ENCODE peak calls at places on chromosomes 11 and 22, in five cellular contexts. U is transverse colon, H is adrenal gland, D is HCT116, B is IMR-90. I is an unnamed sample.
A peak's percentile ranks its signal among the peaks of the same experiment; 100 is the strongest.

GRCh38 chr22:26835929-26836528 is 178.6 kb downstream of the MIAT start:
- DNase-seq in B (peak; percentile 23), U (peak; percentile 44), D (peak; percentile 33), H (peak; percentile 67), I (peak; percentile 47)

GRCh38 chr11:20250644-20251247 is 90.5 kb upstream of the DBX1 start:
- DNase-seq in U (no peak), H (peak; percentile 27), B (no peak), D (no peak), I (no peak)

GRCh38 chr11:76140912-76141574 is 65.3 kb downstream of the WNT11 start:
- DNase-seq in U (no peak), H (no peak), B (no peak), D (no peak), I (no peak)

GRCh38 chr11:5364214-5364613 is 12.9 kb downstream of the OR51B6 start:
- DNase-seq in H (no peak), B (peak; percentile 96), U (no peak), D (no peak), I (no peak)

GRCh38 chr11:75066061-75066460 is 30.6 kb downstream of the OR2AT4 start:
- DNase-seq in U (no peak), B (peak; percentile 38), D (no peak), H (no peak), I (no peak)

GRCh38 chr11:73219396-73220285 is 1.6 kb downstream of the P2RY2 start:
- DNase-seq in U (no peak), B (no peak), D (no peak), H (no peak), I (no peak)

GRCh38 chr11:13105237-13105844 is 96.2 kb downstream of the RASSF10 start:
- DNase-seq in B (no peak), U (peak; percentile 22), H (peak; percentile 25), D (no peak), I (peak; percentile 91)

GRCh38 chr11:120381401-120381800 is 45.2 kb downstream of the ARHGEF12 start:
- DNase-seq in U (no peak), B (no peak), D (no peak), H (no peak), I (no peak)

GRCh38 chr22:23375031-23375827 is 194.9 kb downstream of the BCR start:
- DNase-seq in H (no peak), B (no peak), U (no peak), D (no peak), I (no peak)

GRCh38 chr11:78796956-78797355 is 222.3 kb upstream of the NARS2 start:
- DNase-seq in U (no peak), D (no peak), B (peak; percentile 100), H (no peak), I (no peak)

GRCh38 chr22:44129614-44129976 is 51.1 kb upstream of the PARVG start:
- DNase-seq in U (no peak), B (peak; percentile 56), D (no peak), H (no peak), I (no peak)

GRCh38 chr11:29293825-29294224 is 723.0 kb downstream of the KCNA4 start:
- DNase-seq in H (no peak), D (peak; percentile 18), B (peak; percentile 94), U (no peak), I (no peak)

GRCh38 chr11:57456960-57457642 is 3.2 kb upstream of the RTN4RL2 start:
- DNase-seq in H (peak; percentile 93), U (peak; percentile 88), B (peak; percentile 77), D (peak; percentile 79), I (peak; percentile 81)

GRCh38 chr11:111922803-111923202 is 4.1 kb downstream of the C11orf52 start:
- DNase-seq in B (peak; percentile 89), H (peak; percentile 80), D (no peak), U (no peak), I (no peak)

GRCh38 chr11:15714641-15715399 is 600.1 kb downstream of the INSC start:
- DNase-seq in H (no peak), B (peak; percentile 60), D (no peak), U (no peak), I (no peak)

GRCh38 chr22:37844904-37845334 is 785 bp upstream of the ANKRD54 start:
- DNase-seq in B (no peak), D (no peak), H (no peak), U (no peak), I (no peak)

GRCh38 chr11:66238786-66239413 is 29.5 kb upstream of the RAB1B start:
- DNase-seq in D (no peak), U (no peak), H (no peak), B (no peak), I (no peak)

GRCh38 chr11:110435780-110436717 is 6.3 kb downstream of the FDX1 start:
- DNase-seq in D (no peak), H (no peak), U (no peak), B (peak; percentile 39), I (no peak)

GRCh38 chr11:86942212-86942611 is 13.0 kb downstream of the FZD4 start:
- DNase-seq in D (no peak), B (peak; percentile 29), H (no peak), U (no peak), I (peak; percentile 9)

GRCh38 chr11:665062-665706 is 28.1 kb downstream of the DRD4 start:
- DNase-seq in H (no peak), B (no peak), D (no peak), U (no peak), I (no peak)

GRCh38 chr22:19846620-19847344 is 7.9 kb downstream of the GNB1L start:
- DNase-seq in B (no peak), D (no peak), H (no peak), U (no peak), I (no peak)

GRCh38 chr22:32050678-32051515 is 7.8 kb downstream of the SLC5A1 start:
- DNase-seq in H (peak; percentile 78), B (peak; percentile 79), D (peak; percentile 95), U (no peak), I (peak; percentile 46)

GRCh38 chr11:35781342-35782171 is 119.0 kb downstream of the TRIM44 start:
- DNase-seq in B (peak; percentile 89), D (no peak), U (no peak), H (no peak), I (no peak)

GRCh38 chr22:50470491-50470890 is 4.3 kb downstream of the SBF1 start:
- DNase-seq in D (no peak), B (no peak), U (peak; percentile 67), H (no peak), I (no peak)

GRCh38 chr11:122137081-122137793 is 21.2 kb upstream of the BLID start:
- DNase-seq in H (no peak), D (peak; percentile 79), U (no peak), B (peak; percentile 96), I (peak; percentile 9)

GRCh38 chr22:38228873-38229740 is 27.3 kb downstream of the MAFF start:
- DNase-seq in B (peak; percentile 57), D (peak; percentile 51), H (peak; percentile 81), U (peak; percentile 79), I (no peak)

GRCh38 chr11:47177846-47178245 is 1.2 kb upstream of the ARFGAP2 start:
- DNase-seq in U (no peak), D (no peak), B (no peak), H (no peak), I (no peak)

GRCh38 chr11:36177837-36178236 is 111.4 kb downstream of the COMMD9 start:
- DNase-seq in D (no peak), U (no peak), H (no peak), B (no peak), I (no peak)

GRCh38 chr22:31212783-31213626 is 907 bp downstream of the LIMK2 start:
- DNase-seq in D (no peak), B (no peak), U (no peak), H (no peak), I (no peak)

GRCh38 chr11:126083829-126084607 is 21.4 kb upstream of the CDON start:
- DNase-seq in H (no peak), U (no peak), D (no peak), B (no peak), I (no peak)

GRCh38 chr22:46848227-46848626 is 85.8 kb downstream of the TBC1D22A start:
- DNase-seq in H (peak; percentile 6), U (no peak), B (peak; percentile 81), D (no peak), I (no peak)

GRCh38 chr22:44668190-44668885 is 33.7 kb upstream of the PRR5 start:
- DNase-seq in B (no peak), D (no peak), H (no peak), U (no peak), I (no peak)

GRCh38 chr22:16866167-16866566 is 41.0 kb upstream of the XKR3 start:
- DNase-seq in D (no peak), B (no peak), U (no peak), H (peak; percentile 45), I (no peak)

GRCh38 chr11:72069787-72070251 is 10.5 kb downstream of the NUMA1 start:
- DNase-seq in B (peak; percentile 84), U (peak; percentile 83), D (peak; percentile 51), H (peak; percentile 92), I (peak; percentile 86)
- TF ChIP-seq POLR2A in B (no peak), U (no peak), D (no peak), H (peak; percentile 11), I (peak; percentile 61)

GRCh38 chr11:11978792-11979486 is 29.5 kb downstream of the DKK3 start:
- DNase-seq in U (peak; percentile 29), H (peak; percentile 64), D (no peak), B (peak; percentile 80), I (no peak)
- TF ChIP-seq POLR2A in U (no peak), H (no peak), D (no peak), B (no peak), I (no peak)

DNA sequence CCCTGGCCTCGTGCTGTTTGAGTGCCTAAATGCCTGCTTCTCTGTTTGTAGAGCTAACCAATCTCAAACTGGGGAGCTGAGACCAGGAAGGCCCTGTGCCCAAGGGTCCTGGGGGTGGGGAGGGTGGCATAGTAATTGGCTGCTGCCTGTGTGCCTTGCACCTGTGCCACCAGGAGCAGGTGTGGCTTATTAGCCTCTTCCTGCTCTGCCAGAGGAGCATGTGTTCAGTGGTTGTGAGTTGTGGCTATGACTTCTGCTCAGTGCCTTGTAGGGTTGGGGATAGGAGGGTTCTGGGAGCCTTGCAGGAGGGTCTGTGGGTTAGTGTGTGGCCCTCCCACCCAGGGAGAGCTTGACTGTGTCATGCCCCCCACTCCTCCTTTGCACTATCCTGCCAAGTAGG is 109.2 kb downstream of the ZBTB16 start:
- DNase-seq in D (no peak), U (peak; percentile 68), H (no peak), B (no peak), I (no peak)
- TF ChIP-seq POLR2A in D (no peak), U (no peak), H (no peak), B (no peak), I (no peak)

GRCh38 chr11:108713076-108713790 is 48.4 kb downstream of the DDX10 start:
- DNase-seq in U (no peak), B (peak; percentile 73), D (no peak), H (no peak), I (no peak)
- TF ChIP-seq POLR2A in U (no peak), B (no peak), D (no peak), H (no peak), I (no peak)

I was measured in erythroblast.